ENCODE peak calls at places on chromosomes 3 and 15, in eight cellular contexts. G, Z, R, S, P, T, B and O are unnamed samples. For H3K27me3, the result is how much of the 10 kb centered on the place peaks cover.

GRCh38 chr3:150462108-150462507 is 54.0 kb downstream of the TSC22D2 start:
- DNase-seq in Z (no peak), T (no peak), G (no peak), B (no peak), R (no peak), P (no peak), S (no peak), O (no peak)

GRCh38 chr15:39341238-39341637 is 239.6 kb upstream of the THBS1 start:
- DNase-seq in S (no peak), Z (no peak), T (no peak), G (no peak), P (no peak), B (no peak), R (no peak), O (no peak)

GRCh38 chr3:14472471-14473351 is 67.4 kb downstream of the GRIP2 start:
- DNase-seq in Z (no peak), T (no peak), G (no peak), S (peak), R (peak), B (no peak), P (no peak), O (peak)

GRCh38 chr3:142501004-142501926 is 53.4 kb upstream of the XRN1 start:
- DNase-seq in G (no peak), T (no peak), Z (no peak), P (no peak), B (no peak), R (peak), S (peak), O (peak)

GRCh38 chr3:52221563-52222318 is 3.7 kb downstream of the TLR9 start:
- DNase-seq in B (peak), P (no peak), G (no peak), T (no peak), S (no peak), R (no peak), Z (no peak), O (no peak)

GRCh38 chr3:119700269-119700919 is 2.4 kb upstream of the CFAP91 start:
- DNase-seq in S (peak), B (no peak), G (no peak), P (no peak), Z (no peak), T (no peak), R (peak), O (peak)

GRCh38 chr15:82571722-82572222 is 31.5 kb upstream of the RPS17 start:
- DNase-seq in S (peak), G (peak), B (peak), Z (peak), P (peak), R (peak), T (peak), O (peak)

GRCh38 chr3:55551644-55552043 is 64.5 kb upstream of the WNT5A start:
- DNase-seq in S (no peak), Z (no peak), G (no peak), T (no peak), R (no peak), B (no peak), P (no peak), O (no peak)

GRCh38 chr3:124412642-124413041 is 317.6 kb upstream of the UMPS start:
- DNase-seq in B (no peak), T (no peak), P (no peak), R (no peak), Z (no peak), S (no peak), G (no peak), O (no peak)

GRCh38 chr3:78048698-78049097 is 1008.8 kb downstream of the ROBO2 start:
- DNase-seq in S (no peak), G (no peak), R (no peak), Z (no peak), P (no peak), T (no peak), B (no peak), O (no peak)

GRCh38 chr3:123150449-123150954 is 51.2 kb upstream of the SEC22A start:
- DNase-seq in B (no peak), G (no peak), R (no peak), T (no peak), S (no peak), P (no peak), Z (no peak), O (no peak)

GRCh38 chr15:86865920-86866319 is 786.2 kb downstream of the AGBL1 start:
- DNase-seq in B (no peak), R (no peak), Z (no peak), S (no peak), G (no peak), P (no peak), T (no peak), O (peak)

DNA sequence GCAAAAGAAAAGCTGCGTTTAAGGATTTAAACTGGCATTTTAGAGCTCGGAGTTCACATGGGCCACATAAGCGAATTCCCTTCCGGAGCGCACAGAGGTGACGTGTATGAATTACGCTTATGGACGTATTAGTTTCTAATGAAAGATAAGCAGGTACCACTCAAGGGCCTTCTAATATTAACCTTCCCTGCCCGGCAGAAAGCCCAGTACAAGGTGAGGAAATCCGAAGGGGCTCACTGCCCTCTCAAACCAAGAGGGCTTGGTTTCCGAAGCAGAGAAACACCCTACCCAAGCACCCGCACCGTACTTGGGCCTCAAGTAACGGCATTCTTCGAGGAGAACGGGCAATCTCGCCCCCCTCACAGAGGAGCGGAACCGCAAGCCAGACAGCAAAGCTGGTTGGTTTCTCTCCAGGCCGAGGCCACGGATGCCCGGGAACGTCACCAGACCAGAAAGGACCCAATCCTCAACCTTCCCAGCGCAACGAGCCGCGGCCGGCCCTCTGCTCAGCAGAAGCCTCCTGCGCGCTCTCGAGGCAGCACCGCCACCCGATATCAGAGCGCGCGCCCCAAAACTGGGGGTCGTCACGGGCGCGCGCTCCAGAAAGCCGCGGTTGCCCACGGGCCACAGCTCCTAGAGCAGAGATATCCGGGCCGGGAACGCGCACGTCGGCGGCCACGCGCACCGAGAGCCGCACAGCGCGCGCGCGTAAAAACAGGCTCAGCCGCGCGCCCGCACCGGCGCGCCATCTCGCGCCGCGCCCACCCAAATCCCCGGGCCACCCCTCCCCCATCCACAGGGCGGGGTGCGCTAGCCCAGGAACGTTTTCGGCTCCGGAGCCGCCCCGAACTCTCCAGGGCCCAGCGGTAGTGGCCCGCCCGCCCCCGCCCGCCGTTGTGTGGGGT is 671 bp downstream of the QRICH1 start:
- DNase-seq in P (peak), R (peak), T (peak), B (peak), G (peak), S (peak), Z (peak), O (peak)
- H3K4me3 ChIP-seq in P (peak), R (peak), T (peak), B (peak), G (peak), S (peak), Z (peak), O (peak)

GRCh38 chr15:69592954-69593353 is 140.3 kb downstream of the RPLP1 start:
- DNase-seq in G (no peak), T (no peak), Z (no peak), P (peak), S (no peak), B (no peak), R (no peak), O (no peak)
- H3K27me3 ChIP-seq in G (under half), T (under half), Z (under half), P (under half), S (under half), B (under half), R (under half), O (under half)

GRCh38 chr15:49042165-49042564 is 4.1 kb downstream of the SECISBP2L start:
- DNase-seq in S (no peak), G (no peak), R (no peak), P (no peak), T (no peak), Z (no peak), B (no peak), O (no peak)

GRCh38 chr15:49046113-49046883 is at the start of gene SECISBP2L:
- DNase-seq in B (peak), G (peak), Z (peak), T (peak), R (peak), P (peak), S (peak), O (peak)

GRCh38 chr15:49044761-49045571 is 1.3 kb downstream of the SECISBP2L start:
- DNase-seq in P (no peak), T (no peak), S (peak), R (peak), Z (no peak), B (no peak), G (no peak), O (no peak)

GRCh38 chr15:49045691-49046112 is 544 bp downstream of the SECISBP2L start:
- DNase-seq in B (no peak), S (peak), Z (no peak), R (peak), T (no peak), P (no peak), G (no peak), O (peak)

DNA sequence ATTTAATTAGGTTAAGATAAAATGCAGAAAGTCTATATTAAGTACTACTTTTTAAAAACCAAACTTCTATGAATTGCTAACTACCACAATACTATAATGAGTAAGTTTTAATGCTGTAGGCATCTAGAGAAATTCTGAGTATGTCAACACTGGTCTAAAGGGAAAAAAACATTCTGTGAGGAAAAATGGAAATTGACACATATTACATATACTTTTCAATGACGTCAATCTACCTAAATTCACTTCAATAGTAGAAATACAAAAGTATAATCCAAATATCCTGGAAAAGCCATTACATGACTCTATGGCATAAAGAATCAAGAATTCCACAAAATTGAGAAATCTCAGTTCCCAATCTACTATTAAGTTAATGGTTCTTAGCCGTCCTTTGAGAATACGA is 2.2 kb downstream of the SECISBP2L start:
- DNase-seq in S (peak), G (no peak), Z (no peak), R (no peak), T (no peak), P (no peak), B (no peak), O (no peak)
- H3K4me3 ChIP-seq in S (peak), G (peak), Z (peak), R (peak), T (peak), P (no peak), B (peak), O (peak)

GRCh38 chr15:76335129-76335850 is 1.3 kb upstream of the ISL2 start:
- DNase-seq in P (no peak), S (no peak), Z (no peak), R (no peak), B (no peak), G (no peak), T (no peak), O (no peak)

GRCh38 chr15:76333720-76334437 is 2.7 kb upstream of the ISL2 start:
- DNase-seq in R (no peak), B (no peak), P (peak), Z (no peak), G (no peak), T (no peak), S (no peak), O (no peak)

GRCh38 chr15:76332796-76333195 is 3.8 kb upstream of the ISL2 start:
- DNase-seq in Z (no peak), S (no peak), B (no peak), R (no peak), T (no peak), P (no peak), G (no peak), O (no peak)

GRCh38 chr15:76334438-76335004 is 2.1 kb upstream of the ISL2 start:
- DNase-seq in Z (no peak), R (no peak), B (no peak), S (no peak), G (no peak), T (no peak), P (no peak), O (no peak)

GRCh38 chr15:76333309-76333708 is 3.3 kb upstream of the ISL2 start:
- DNase-seq in Z (no peak), T (no peak), G (no peak), P (no peak), B (no peak), S (no peak), R (no peak), O (no peak)
- H3K27me3 ChIP-seq in Z (half or more), T (half or more), G (half or more), P (under half), B (under half), S (under half), R (half or more), O (under half)

GRCh38 chr3:141246224-141246957 is 14.8 kb downstream of the PXYLP1 start:
- DNase-seq in P (no peak), Z (no peak), R (no peak), B (peak), T (no peak), G (no peak), S (no peak), O (no peak)
- H3K4me3 ChIP-seq in P (no peak), Z (no peak), R (no peak), B (no peak), T (no peak), G (no peak), S (no peak), O (no peak)

GRCh38 chr3:181728470-181728869 is 16.7 kb downstream of the SOX2 start:
- DNase-seq in S (no peak), P (no peak), G (no peak), Z (no peak), T (no peak), B (no peak), R (no peak), O (no peak)

GRCh38 chr3:181729071-181729915 is 17.6 kb downstream of the SOX2 start:
- DNase-seq in G (no peak), R (no peak), P (no peak), T (no peak), S (no peak), B (no peak), Z (no peak), O (no peak)

GRCh38 chr3:181730364-181730763 is 18.6 kb downstream of the SOX2 start:
- DNase-seq in T (no peak), R (no peak), Z (no peak), G (no peak), P (no peak), S (no peak), B (no peak), O (no peak)

GRCh38 chr3:181727122-181728036 is 15.7 kb downstream of the SOX2 start:
- DNase-seq in P (no peak), B (no peak), T (no peak), Z (no peak), S (no peak), G (no peak), R (no peak), O (no peak)

DNA sequence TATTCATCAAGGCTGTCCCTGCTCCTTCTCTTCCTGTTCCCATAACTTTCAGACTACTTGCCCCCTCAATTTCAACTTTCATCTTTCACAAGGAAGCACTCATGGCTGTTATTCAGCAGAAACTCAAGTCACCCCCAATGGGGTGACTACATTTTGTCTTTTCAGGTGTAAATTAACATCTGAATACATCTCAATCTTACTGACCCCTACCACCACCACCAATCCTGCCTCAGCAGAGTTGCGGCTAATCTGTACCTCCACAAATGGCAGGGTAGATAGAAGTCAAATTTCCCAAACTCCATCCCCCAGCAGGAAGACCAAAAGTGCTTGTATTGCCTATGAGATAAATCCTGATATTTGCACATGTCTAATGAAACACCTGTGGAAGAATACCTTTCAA is 19.2 kb downstream of the SOX2 start:
- DNase-seq in R (no peak), Z (no peak), G (no peak), B (no peak), S (no peak), T (no peak), P (no peak), O (no peak)
- H3K27me3 ChIP-seq in R (half or more), Z (half or more), G (half or more), B (under half), S (under half), T (half or more), P (under half), O (under half)

DNA sequence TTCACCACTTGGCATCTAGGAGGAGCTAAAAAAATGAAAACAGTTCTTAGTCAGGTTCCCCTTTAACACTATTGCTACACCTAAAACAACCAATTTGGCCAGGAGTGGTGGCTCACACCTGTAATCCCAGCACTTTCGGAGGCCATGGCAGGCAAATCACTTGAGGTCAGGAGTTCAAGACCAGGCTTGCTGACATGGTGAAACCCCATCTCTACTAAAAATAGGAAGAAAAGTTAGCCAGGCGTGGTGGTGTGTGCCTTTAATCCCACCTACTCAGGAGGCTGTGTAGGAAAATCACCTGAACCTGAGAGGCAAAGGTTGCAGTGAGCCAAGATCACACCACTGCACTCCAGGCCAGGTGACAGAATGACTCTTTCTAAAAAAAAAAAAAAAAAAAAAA is 124.1 kb downstream of the DGKG start:
- DNase-seq in Z (no peak), R (no peak), T (no peak), B (no peak), S (no peak), G (no peak), P (no peak), O (no peak)
- H3K4me3 ChIP-seq in Z (no peak), R (no peak), T (no peak), B (no peak), S (no peak), G (no peak), P (no peak), O (no peak)